ENCODE peak calls at places on chromosomes 5 and 9, in ten cellular contexts. S, I, P, B, O, H, C, X, K and V are unnamed samples.

GRCh38 chr5:36457511-36458260 is 148.7 kb upstream of the SLC1A3 start:
- DNase-seq in S (no peak), I (no peak), P (no peak), B (no peak), O (no peak), H (no peak), C (no peak), X (no peak), K (no peak), V (no peak)

GRCh38 chr9:32706004-32706749 is 70.7 kb upstream of the TAF1L start:
- DNase-seq in S (no peak), I (no peak), P (no peak), B (no peak), O (no peak), H (peak; percentile 88), C (no peak), X (no peak), K (no peak), V (no peak)

GRCh38 chr9:5949103-5949699 is 58.5 kb downstream of the MLANA start:
- DNase-seq in S (no peak), I (no peak), P (peak; percentile 29), B (no peak), O (peak; percentile 2), H (peak; percentile 94), C (no peak), X (no peak), K (no peak), V (peak; percentile 14)

GRCh38 chr5:142319105-142319504 is 5.7 kb downstream of the SPRY4 start:
- DNase-seq in S (no peak), I (no peak), P (no peak), B (no peak), O (no peak), H (no peak), C (no peak), X (no peak), K (no peak), V (no peak)

GRCh38 chr5:108481355-108481931 is 99.5 kb upstream of the FBXL17 start:
- DNase-seq in S (no peak), I (peak; percentile 12), P (no peak), B (peak; percentile 38), O (no peak), H (peak; percentile 73), C (no peak), X (no peak), K (no peak), V (no peak)

GRCh38 chr5:2749514-2750025 is 1.9 kb downstream of the IRX2 start:
- DNase-seq in S (no peak), I (no peak), P (no peak), B (no peak), O (no peak), H (no peak), C (no peak), X (no peak), K (no peak), V (no peak)

GRCh38 chr5:62340392-62340791 is 34.4 kb downstream of the KIF2A start:
- DNase-seq in S (no peak), I (no peak), P (no peak), B (no peak), O (no peak), H (peak; percentile 27), C (no peak), X (no peak), K (no peak), V (no peak)

GRCh38 chr5:57805732-57806131 is 323.1 kb upstream of the ACTBL2 start:
- DNase-seq in S (no peak), I (no peak), P (no peak), B (no peak), O (no peak), H (no peak), C (no peak), X (no peak), K (no peak), V (no peak)

GRCh38 chr5:112691758-112692157 is 45.9 kb upstream of the APC start:
- DNase-seq in S (no peak), I (no peak), P (no peak), B (no peak), O (no peak), H (peak; percentile 82), C (peak; percentile 47), X (no peak), K (no peak), V (no peak)

GRCh38 chr5:54720346-54720745 is 202.8 kb downstream of the SNX18 start:
- DNase-seq in S (no peak), I (no peak), P (no peak), B (no peak), O (no peak), H (no peak), C (no peak), X (no peak), K (no peak), V (no peak)

GRCh38 chr9:131264231-131264630 is 12.1 kb downstream of the FAM78A start:
- DNase-seq in S (peak; percentile 39), I (no peak), P (no peak), B (no peak), O (no peak), H (no peak), C (no peak), X (no peak), K (no peak), V (no peak)

GRCh38 chr5:1772634-1773033 is 27.0 kb downstream of the MRPL36 start:
- DNase-seq in S (no peak), I (no peak), P (no peak), B (no peak), O (no peak), H (peak; percentile 23), C (no peak), X (no peak), K (no peak), V (no peak)

GRCh38 chr5:50711280-50711679 is 44.8 kb downstream of the PARP8 start:
- DNase-seq in S (peak; percentile 51), I (no peak), P (no peak), B (no peak), O (no peak), H (peak; percentile 95), C (no peak), X (no peak), K (peak; percentile 15), V (peak; percentile 65)

GRCh38 chr5:78467744-78468357 is 107.4 kb downstream of the SCAMP1 start:
- DNase-seq in S (no peak), I (no peak), P (no peak), B (peak; percentile 31), O (peak; percentile 31), H (peak; percentile 55), C (no peak), X (no peak), K (no peak), V (no peak)

GRCh38 chr5:72871358-72872024 is 55.0 kb downstream of the TNPO1 start:
- DNase-seq in S (no peak), I (no peak), P (no peak), B (no peak), O (no peak), H (no peak), C (no peak), X (no peak), K (no peak), V (no peak)

GRCh38 chr5:95808686-95809413 is 13.7 kb downstream of the GLRX start:
- DNase-seq in S (peak; percentile 77), I (peak; percentile 40), P (peak; percentile 94), B (no peak), O (no peak), H (peak; percentile 55), C (no peak), X (peak; percentile 64), K (no peak), V (peak; percentile 74)

GRCh38 chr5:137201876-137202275 is 297.2 kb downstream of the SPOCK1 start:
- DNase-seq in S (no peak), I (no peak), P (no peak), B (no peak), O (no peak), H (no peak), C (no peak), X (no peak), K (no peak), V (no peak)

GRCh38 chr9:104269374-104269773 is 175.3 kb downstream of the SMC2 start:
- DNase-seq in S (no peak), I (no peak), P (no peak), B (no peak), O (no peak), H (no peak), C (no peak), X (no peak), K (no peak), V (no peak)

GRCh38 chr5:9361835-9362234 is 184.0 kb downstream of the SEMA5A start:
- DNase-seq in S (peak; percentile 5), I (no peak), P (no peak), B (no peak), O (no peak), H (peak; percentile 70), C (peak; percentile 79), X (no peak), K (no peak), V (peak; percentile 20)

GRCh38 chr9:137793196-137793841 is 84.3 kb upstream of the CACNA1B start:
- DNase-seq in S (no peak), I (no peak), P (no peak), B (no peak), O (no peak), H (no peak), C (no peak), X (no peak), K (no peak), V (no peak)

GRCh38 chr5:1522601-1523479 is 920 bp downstream of the LPCAT1 start:
- DNase-seq in S (no peak), I (no peak), P (peak; percentile 84), B (no peak), O (no peak), H (no peak), C (no peak), X (peak; percentile 10), K (no peak), V (no peak)

GRCh38 chr9:118929317-118929716 is 439.9 kb downstream of the BRINP1 start:
- DNase-seq in S (no peak), I (no peak), P (no peak), B (peak; percentile 37), O (peak; percentile 71), H (no peak), C (no peak), X (no peak), K (no peak), V (no peak)

GRCh38 chr5:133295520-133295919 is 243.7 kb downstream of the HSPA4 start:
- DNase-seq in S (no peak), I (no peak), P (no peak), B (no peak), O (no peak), H (no peak), C (no peak), X (no peak), K (no peak), V (no peak)

GRCh38 chr5:57193757-57194413 is 20.0 kb downstream of the GPBP1 start:
- DNase-seq in S (no peak), I (no peak), P (no peak), B (no peak), O (no peak), H (no peak), C (no peak), X (no peak), K (no peak), V (no peak)

GRCh38 chr9:28212979-28213378 is 639.7 kb upstream of the C9orf72 start:
- DNase-seq in S (no peak), I (no peak), P (no peak), B (peak; percentile 24), O (peak; percentile 67), H (no peak), C (no peak), X (no peak), K (no peak), V (no peak)

GRCh38 chr9:125663127-125663526 is 43.9 kb downstream of the MAPKAP1 start:
- DNase-seq in S (no peak), I (no peak), P (no peak), B (no peak), O (no peak), H (peak; percentile 21), C (no peak), X (no peak), K (no peak), V (no peak)

GRCh38 chr9:119698535-119698934 is 329.3 kb upstream of the BRINP1 start:
- DNase-seq in S (no peak), I (no peak), P (no peak), B (no peak), O (no peak), H (no peak), C (no peak), X (no peak), K (no peak), V (no peak)

GRCh38 chr5:137366526-137366925 is 132.6 kb downstream of the SPOCK1 start:
- DNase-seq in S (no peak), I (no peak), P (no peak), B (no peak), O (no peak), H (no peak), C (no peak), X (no peak), K (no peak), V (no peak)